ENCODE peak calls at places on chromosomes 16 and 17, in ten cellular contexts. H, W, C, D, O, P, Q, I, X and T are unnamed samples.

GRCh38 chr16:74304164-74304834 is 7.7 kb downstream of the PSMD7 start:
- DNase-seq in I (no peak), X (peak), P (no peak), D (peak), O (peak), C (no peak), W (no peak), Q (no peak), H (no peak), T (no peak)

GRCh38 chr17:80028030-80028429 is 7.6 kb downstream of the TBC1D16 start:
- DNase-seq in Q (no peak), X (no peak), P (no peak), I (no peak), C (no peak), W (no peak), O (no peak), D (no peak), H (no peak), T (no peak)

GRCh38 chr16:81457326-81458133 is 12.9 kb downstream of the CMIP start:
- DNase-seq in Q (no peak), H (no peak), I (peak), W (no peak), C (peak), P (peak), X (peak), O (peak), D (peak), T (peak)

GRCh38 chr17:9023389-9024210 is 2.3 kb downstream of the NTN1 start:
- DNase-seq in H (no peak), I (no peak), X (no peak), C (no peak), D (no peak), P (no peak), Q (no peak), W (no peak), O (no peak), T (no peak)

GRCh38 chr16:21603920-21604319 is 4.5 kb downstream of the METTL9 start:
- DNase-seq in I (no peak), P (no peak), W (no peak), Q (no peak), X (no peak), D (peak), O (peak), C (peak), H (no peak), T (no peak)

GRCh38 chr17:9924735-9925191 is 19.7 kb upstream of the RCVRN start:
- DNase-seq in P (peak), O (peak), W (no peak), C (peak), X (peak), I (peak), D (peak), H (peak), Q (no peak), T (peak)

GRCh38 chr17:6639651-6640535 is 618 bp downstream of the KIAA0753 start:
- DNase-seq in D (no peak), Q (no peak), O (peak), C (peak), X (no peak), P (no peak), W (peak), H (peak), I (peak), T (peak)

GRCh38 chr17:77884019-77884418 is 74.5 kb upstream of the TNRC6C start:
- DNase-seq in W (no peak), Q (no peak), P (peak), H (peak), X (no peak), I (peak), O (peak), D (no peak), C (peak), T (no peak)

GRCh38 chr17:31269597-31269996 is 27.4 kb downstream of the OMG start:
- DNase-seq in W (peak), H (peak), D (no peak), Q (no peak), O (peak), X (peak), I (peak), C (peak), P (peak), T (peak)

GRCh38 chr17:83176272-83176955 is 97.0 kb downstream of the METRNL start:
- DNase-seq in X (no peak), W (no peak), P (no peak), O (no peak), Q (no peak), D (no peak), C (no peak), I (no peak), H (no peak), T (no peak)

GRCh38 chr16:8402981-8403853 is 187.1 kb downstream of the TMEM114 start:
- DNase-seq in Q (no peak), D (no peak), W (no peak), C (no peak), P (no peak), H (no peak), X (no peak), O (no peak), I (no peak), T (no peak)

GRCh38 chr17:15971108-15971507 is 26.2 kb downstream of the ADORA2B start:
- DNase-seq in D (no peak), W (no peak), X (no peak), P (no peak), H (no peak), I (no peak), C (no peak), O (no peak), Q (no peak), T (peak)

GRCh38 chr16:84228321-84228838 is 11.4 kb downstream of the KCNG4 start:
- DNase-seq in W (peak), C (peak), X (peak), O (peak), H (peak), P (peak), Q (peak), D (peak), I (peak), T (peak)

GRCh38 chr17:2689411-2690164 is 22.0 kb downstream of the CLUH start:
- DNase-seq in I (no peak), Q (no peak), D (no peak), W (peak), P (no peak), C (no peak), O (no peak), X (no peak), H (peak), T (no peak)

GRCh38 chr16:89493776-89494175 is 3.4 kb upstream of the ANKRD11 start:
- DNase-seq in I (no peak), P (no peak), D (no peak), X (no peak), Q (no peak), W (no peak), C (no peak), H (no peak), O (no peak), T (no peak)

GRCh38 chr17:6575596-6575988 is 19.2 kb upstream of the PITPNM3 start:
- DNase-seq in C (no peak), Q (no peak), P (no peak), O (no peak), X (no peak), H (no peak), D (peak), W (no peak), I (no peak), T (no peak)

GRCh38 chr16:14320406-14320805 is 249.3 kb downstream of the MRTFB start:
- DNase-seq in W (no peak), O (no peak), I (no peak), H (no peak), D (no peak), X (no peak), P (no peak), C (no peak), Q (no peak), T (no peak)

GRCh38 chr16:19698480-19699465 is 19.3 kb downstream of the KNOP1 start:
- DNase-seq in P (no peak), D (no peak), I (no peak), O (peak), W (no peak), Q (no peak), H (no peak), X (no peak), C (peak), T (no peak)

GRCh38 chr16:22318690-22319358 is 21.6 kb downstream of the POLR3E start:
- DNase-seq in H (peak), W (no peak), O (peak), I (peak), C (peak), Q (no peak), D (peak), P (peak), X (peak), T (peak)

GRCh38 chr16:8866118-8866883 is 2.5 kb downstream of the CARHSP1 start:
- DNase-seq in O (peak), D (peak), H (peak), Q (no peak), P (no peak), W (peak), I (no peak), X (no peak), C (no peak), T (peak)

GRCh38 chr17:15470536-15470935 is 3.1 kb upstream of the CDRT4 start:
- DNase-seq in P (no peak), H (no peak), I (no peak), X (no peak), W (no peak), Q (no peak), O (no peak), C (no peak), D (no peak), T (peak)

GRCh38 chr17:74130841-74131240 is 72.6 kb upstream of the RPL38 start:
- DNase-seq in D (no peak), O (no peak), X (no peak), W (no peak), I (no peak), P (no peak), Q (no peak), H (peak), C (no peak), T (no peak)

GRCh38 chr17:62807812-62808575 is at the start of gene MARCHF10:
- DNase-seq in C (no peak), H (peak), D (peak), P (no peak), I (no peak), O (no peak), W (no peak), X (no peak), Q (no peak), T (no peak)

GRCh38 chr17:72955391-72956140 is 136.9 kb downstream of the SLC39A11 start:
- DNase-seq in D (no peak), C (no peak), X (no peak), P (no peak), H (no peak), O (no peak), W (no peak), I (no peak), Q (no peak), T (no peak)

GRCh38 chr17:40646791-40647548 is 648 bp downstream of the SMARCE1 start:
- DNase-seq in C (peak), O (peak), H (no peak), X (peak), D (peak), W (no peak), P (peak), I (peak), Q (no peak), T (peak)

GRCh38 chr16:6193718-6194117 is 1096.1 kb upstream of the EEF2KMT start:
- DNase-seq in D (peak), Q (no peak), C (no peak), I (no peak), P (peak), W (no peak), X (no peak), H (peak), O (peak), T (no peak)

GRCh38 chr17:82161216-82161615 is 51.4 kb downstream of the CCDC57 start:
- DNase-seq in I (no peak), Q (no peak), W (no peak), C (no peak), X (no peak), H (no peak), D (no peak), P (no peak), O (no peak), T (no peak)

GRCh38 chr17:13209091-13209490 is 191.3 kb upstream of the ELAC2 start:
- DNase-seq in X (no peak), I (no peak), P (no peak), Q (no peak), H (no peak), W (no peak), O (peak), C (no peak), D (no peak), T (no peak)

GRCh38 chr17:77596491-77597420 is 361.7 kb upstream of the TNRC6C start:
- DNase-seq in I (no peak), X (no peak), H (peak), P (no peak), C (no peak), W (no peak), Q (no peak), D (no peak), O (no peak), T (no peak)

GRCh38 chr16:78490847-78491246 is 391.4 kb downstream of the WWOX start:
- DNase-seq in W (no peak), H (no peak), D (no peak), P (no peak), I (no peak), X (no peak), Q (peak), C (no peak), O (no peak), T (no peak)

GRCh38 chr17:78737332-78737731 is 44.7 kb downstream of the CYTH1 start:
- DNase-seq in X (no peak), Q (no peak), P (no peak), H (no peak), W (no peak), I (peak), D (peak), O (peak), C (peak), T (peak)

DNA sequence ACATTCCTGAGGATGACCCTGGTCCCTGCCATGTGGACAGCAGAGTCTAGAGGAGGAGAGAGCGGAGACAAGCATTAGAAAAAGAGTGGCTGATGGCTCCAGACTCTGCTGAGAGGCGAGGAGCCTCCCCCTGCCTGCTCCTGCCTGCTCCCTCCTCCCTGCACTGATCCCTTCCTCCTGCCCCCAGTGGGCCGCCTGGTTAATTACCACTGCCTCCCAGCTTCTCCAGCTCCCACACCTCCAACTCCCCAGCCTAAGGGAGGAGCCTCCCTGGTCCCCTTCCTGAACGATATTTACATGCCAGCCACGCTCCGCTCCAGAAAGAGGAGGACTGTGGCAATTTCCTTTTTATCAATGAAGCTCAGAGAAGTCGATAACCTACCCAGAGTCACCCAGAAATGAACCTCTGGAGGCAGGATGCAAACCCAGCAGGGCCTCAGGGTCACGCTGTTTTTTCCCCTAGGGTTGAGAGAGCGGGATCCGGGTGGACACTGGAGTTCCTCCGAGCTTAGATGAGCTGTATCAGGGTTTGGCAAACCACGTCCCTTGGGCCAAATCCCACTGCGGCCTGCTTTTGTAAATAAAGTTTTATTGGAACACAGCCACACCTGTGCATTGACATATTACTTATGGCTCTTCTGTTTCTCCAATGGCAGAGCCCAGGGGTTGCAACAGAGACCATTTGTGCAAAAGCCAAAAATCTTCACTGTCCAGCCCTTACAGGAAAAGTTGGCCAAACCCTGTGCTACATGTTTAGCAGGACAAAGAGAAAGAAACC is 27.1 kb upstream of the JPH3 start:
- DNase-seq in H (peak), D (peak), X (peak), W (no peak), Q (no peak), O (no peak), P (no peak), C (no peak), I (no peak), T (peak)
- TF ChIP-seq CTCF in H (peak), D (no peak), X (no peak), W (no peak), Q (no peak), O (peak), P (peak), C (no peak), I (peak), T (peak)

DNA sequence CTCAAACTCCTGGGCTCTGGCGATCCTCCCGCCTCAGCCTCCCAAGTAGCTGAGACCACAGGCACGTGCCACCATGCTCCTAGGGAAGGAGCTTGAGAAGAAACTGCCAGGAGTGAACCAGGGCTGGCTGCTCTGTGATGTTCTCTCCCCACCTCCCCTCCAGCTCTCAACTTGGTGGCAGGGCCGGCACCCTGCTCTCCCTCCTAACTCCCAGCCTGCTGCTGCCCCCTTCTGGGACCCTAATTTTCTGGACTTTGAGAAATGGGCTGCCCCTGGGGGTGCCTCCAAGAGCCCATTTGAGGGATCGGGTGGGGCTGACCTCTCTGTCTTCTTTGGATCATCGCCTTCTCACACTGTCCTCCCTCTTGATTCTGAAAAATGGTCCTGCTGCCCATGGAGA is 14.9 kb upstream of the STAT3 start:
- DNase-seq in X (no peak), C (no peak), D (peak), Q (no peak), H (peak), O (no peak), I (no peak), W (no peak), P (no peak), T (no peak)
- TF ChIP-seq CTCF in X (peak), C (peak), D (peak), Q (no peak), H (peak), O (peak), I (peak), W (no peak), P (peak), T (peak)

GRCh38 chr17:21218101-21218500 is 4.1 kb upstream of the TMEM11 start:
- DNase-seq in W (no peak), I (no peak), H (peak), Q (no peak), C (no peak), X (no peak), P (peak), D (peak), O (peak), T (no peak)
- TF ChIP-seq CTCF in W (no peak), I (no peak), H (peak), Q (no peak), C (no peak), X (no peak), P (peak), D (peak), O (no peak), T (no peak)

DNA sequence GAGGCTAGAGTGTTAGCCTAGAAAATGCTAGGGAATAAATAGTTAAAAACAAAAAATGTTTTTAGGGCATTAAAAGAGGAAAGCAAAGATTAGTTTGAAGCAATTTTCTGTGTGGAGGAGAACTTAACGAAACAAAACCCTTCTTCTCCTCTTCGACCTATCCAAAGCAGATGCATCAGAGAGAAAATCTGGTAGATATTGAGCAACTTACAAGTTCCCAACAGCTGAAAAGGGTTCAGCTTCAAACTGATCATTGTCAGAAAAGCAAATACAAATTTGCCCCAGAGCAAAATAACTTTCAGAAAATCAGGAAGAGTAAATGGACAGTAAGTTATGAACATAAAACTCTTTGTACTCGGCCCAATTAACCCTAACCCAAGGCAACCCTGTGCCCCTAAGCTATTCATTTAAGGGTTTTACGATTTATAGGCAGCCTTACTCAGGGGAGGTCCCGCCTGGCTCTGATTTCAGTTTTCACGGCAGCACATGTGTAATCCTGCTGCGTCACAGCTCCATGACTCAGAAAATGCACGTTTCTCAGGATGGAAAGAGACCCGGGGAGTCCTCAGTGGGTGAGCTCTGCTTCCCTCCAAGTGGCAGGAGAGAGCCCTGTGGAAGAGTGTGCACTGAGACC is 405.7 kb upstream of the SALL1 start:
- DNase-seq in H (no peak), X (peak), D (no peak), O (peak), I (peak), P (peak), W (no peak), C (peak), Q (no peak), T (peak)
- TF ChIP-seq CTCF in H (no peak), X (no peak), D (no peak), O (no peak), I (no peak), P (peak), W (no peak), C (peak), Q (no peak), T (peak)

DNA sequence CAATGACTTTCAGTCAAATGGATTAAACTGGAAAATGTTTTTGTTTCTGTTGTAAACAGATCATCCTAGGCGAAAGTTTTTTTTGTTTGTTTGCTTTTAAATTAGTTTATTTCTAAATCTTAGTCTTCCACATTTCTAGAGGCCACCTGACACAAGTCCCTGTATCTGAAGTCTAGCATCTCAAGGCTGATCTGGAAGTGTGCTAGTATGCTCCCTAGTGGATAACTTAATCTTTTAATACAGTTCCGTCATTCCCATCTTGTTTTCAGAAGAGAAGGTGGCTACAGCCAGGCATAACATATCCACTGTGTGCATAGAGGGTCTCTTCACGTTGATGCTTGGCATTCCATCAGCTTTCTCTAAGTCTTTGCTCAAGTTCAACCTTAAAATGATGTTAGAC is 7.6 kb downstream of the IFT20 start:
- DNase-seq in P (no peak), Q (no peak), D (no peak), X (no peak), W (no peak), C (peak), O (no peak), H (peak), I (no peak), T (peak)
- TF ChIP-seq CTCF in P (peak), Q (no peak), D (no peak), X (peak), W (no peak), C (peak), O (no peak), H (peak), I (peak), T (no peak)

GRCh38 chr16:3863587-3863986 is 16.9 kb downstream of the CREBBP start:
- DNase-seq in I (no peak), O (no peak), C (no peak), D (peak), H (no peak), Q (no peak), P (no peak), X (no peak), W (no peak), T (no peak)
- TF ChIP-seq CTCF in I (no peak), O (no peak), C (no peak), D (no peak), H (no peak), Q (no peak), P (no peak), X (no peak), W (peak), T (no peak)